ENCODE peak calls at places on chromosomes 11 and 22, in four cellular contexts. T, J, M and A are unnamed samples.

GRCh38 chr11:65431452-65432132 is 9.0 kb downstream of the NEAT1 start:
- DNase-seq in T (no peak), J (no peak), M (peak), A (no peak)

GRCh38 chr22:40396882-40397281 is 26.5 kb downstream of the SGSM3 start:
- DNase-seq in T (no peak), M (no peak), J (no peak), A (no peak)

GRCh38 chr11:131544591-131544990 is 174.2 kb downstream of the NTM start:
- DNase-seq in J (no peak), M (no peak), T (no peak), A (no peak)

GRCh38 chr11:119694334-119694733 is 34.7 kb downstream of the NECTIN1 start:
- DNase-seq in M (no peak), J (no peak), T (peak), A (no peak)

GRCh38 chr11:6523253-6523652 is 26.2 kb downstream of the DNHD1 start:
- DNase-seq in T (no peak), M (no peak), J (no peak), A (no peak)

GRCh38 chr11:73072935-73073481 is 69.1 kb downstream of the FCHSD2 start:
- DNase-seq in J (no peak), T (peak), M (no peak), A (peak)

GRCh38 chr22:31818481-31819392 is 64.9 kb downstream of the DEPDC5 start:
- DNase-seq in T (no peak), J (no peak), M (no peak), A (no peak)

GRCh38 chr11:78469905-78470304 is 52.3 kb upstream of the GAB2 start:
- DNase-seq in J (no peak), T (no peak), M (no peak), A (no peak)

GRCh38 chr11:13963949-13964770 is 1.6 kb downstream of the SPON1 start:
- DNase-seq in T (no peak), M (peak), J (no peak), A (no peak)

GRCh38 chr11:77517753-77518152 is 43.9 kb upstream of the PAK1 start:
- DNase-seq in T (no peak), M (no peak), J (no peak), A (no peak)

GRCh38 chr11:26078217-26078821 is 253.6 kb upstream of the ANO3 start:
- DNase-seq in T (no peak), J (no peak), M (no peak), A (no peak)

GRCh38 chr11:9982796-9983579 is 311.0 kb downstream of the SBF2 start:
- DNase-seq in J (no peak), M (no peak), T (no peak), A (no peak)

GRCh38 chr11:65211293-65212105 is 29.8 kb downstream of the CAPN1 start:
- DNase-seq in T (no peak), M (peak), J (no peak), A (no peak)

GRCh38 chr11:68817554-68817953 is 24.2 kb downstream of the CPT1A start:
- DNase-seq in M (no peak), J (no peak), T (no peak), A (no peak)

GRCh38 chr11:44456544-44457270 is 108.8 kb upstream of the CD82 start:
- DNase-seq in J (no peak), T (peak), M (peak), A (no peak)

GRCh38 chr11:56819916-56820315 is 71.4 kb upstream of the OR9G4 start:
- DNase-seq in J (no peak), T (no peak), M (no peak), A (no peak)

GRCh38 chr22:38719196-38719595 is 13.5 kb downstream of the GTPBP1 start:
- DNase-seq in J (no peak), T (no peak), M (no peak), A (no peak)

GRCh38 chr11:67563354-67564114 is 20.1 kb upstream of the GSTP1 start:
- DNase-seq in T (no peak), M (no peak), J (no peak), A (no peak)

GRCh38 chr11:35083181-35084061 is 55.5 kb upstream of the CD44 start:
- DNase-seq in J (peak), M (peak), T (no peak), A (peak)

GRCh38 chr22:50710221-50710620 is 27.8 kb upstream of the ACR start:
- DNase-seq in M (no peak), J (no peak), T (no peak), A (no peak)

GRCh38 chr11:3995949-3996554 is 98.5 kb upstream of the RRM1 start:
- DNase-seq in M (no peak), J (no peak), T (no peak), A (no peak)

GRCh38 chr11:25899761-25900160 is 432.2 kb upstream of the ANO3 start:
- DNase-seq in T (no peak), M (no peak), J (no peak), A (no peak)

GRCh38 chr11:120062561-120062930 is 75.4 kb downstream of the TRIM29 start:
- DNase-seq in T (no peak), M (peak), J (no peak), A (no peak)

GRCh38 chr22:50046481-50047245 is 11.4 kb downstream of the TTLL8 start:
- DNase-seq in J (no peak), T (no peak), M (no peak), A (no peak)